ENCODE peak calls at places on chromosomes 11 and 22, in eight cellular contexts. Z is kidney; B is EL; F is stimulated activated CD4-positive, alpha-beta T cell treated with anti-CD3 and anti-CD28 coated beads, Interleukin-1b, Interleukin-23, amount 100 ng/mL, for 4 hours; W is HEK293T; Q is endothelial cell of umbilical vein; C is erythroblast; N is activated T-helper 1 cell treated with anti-CD3 and anti-CD28 coated beads, Interleukin-2, amount 50 U/mL, for 16 hours. G is an unnamed sample.

GRCh38 chr11:9639099-9639498 is 24.8 kb upstream of the SWAP70 start:
- DNase-seq in Z (peak; percentile 82), B (no peak), F (no peak), W (no peak), Q (peak; percentile 13), C (no peak), N (no peak), G (no peak)

GRCh38 chr22:31933816-31934482 is 10.4 kb upstream of the YWHAH start:
- DNase-seq in Z (peak; percentile 46), B (no peak), F (no peak), W (no peak), Q (no peak), C (no peak), N (no peak), G (no peak)

GRCh38 chr11:1116666-1117390 is 40.9 kb upstream of the MUC5AC start:
- DNase-seq in Z (peak; percentile 59), B (no peak), F (no peak), W (no peak), Q (no peak), C (no peak), N (no peak), G (no peak)

GRCh38 chr11:115963170-115963569 is 459.0 kb upstream of the CADM1 start:
- DNase-seq in Z (no peak), B (no peak), F (no peak), W (no peak), Q (no peak), C (no peak), N (no peak), G (no peak)

GRCh38 chr11:25891960-25892359 is 440.0 kb upstream of the ANO3 start:
- DNase-seq in Z (no peak), B (no peak), F (no peak), W (no peak), Q (no peak), C (no peak), N (no peak), G (no peak)

GRCh38 chr22:38353142-38353629 is 36.0 kb upstream of the CSNK1E start:
- DNase-seq in Z (peak; percentile 89), B (peak; percentile 59), F (peak; percentile 69), W (peak; percentile 99), Q (peak; percentile 48), C (peak; percentile 63), N (peak; percentile 52), G (peak; percentile 80)

GRCh38 chr11:47020793-47021624 is 84.4 kb downstream of the CSTPP1 start:
- DNase-seq in Z (no peak), B (no peak), F (no peak), W (no peak), Q (no peak), C (no peak), N (no peak), G (no peak)

GRCh38 chr11:65584723-65585171 is 8.9 kb downstream of the EHBP1L1 start:
- DNase-seq in Z (peak; percentile 84), B (no peak), F (no peak), W (no peak), Q (no peak), C (no peak), N (no peak), G (no peak)

GRCh38 chr11:60710482-60710881 is 11.1 kb downstream of the MS4A8 start:
- DNase-seq in Z (no peak), B (no peak), F (no peak), W (peak; percentile 28), Q (no peak), C (no peak), N (no peak), G (no peak)